ENCODE peak calls at places on chromosomes 3 and 15, in six cellular contexts. G is HepG2, N is GM12892, B is GM12878, T is K562, X is H1. U is an unnamed sample.

GRCh38 chr3:189092547-189092946 is 79.2 kb upstream of the TPRG1 start:
- DNase-seq in B (no peak), X (no peak), N (no peak), G (no peak), T (no peak), U (no peak)

GRCh38 chr3:152656207-152657001 is 178.5 kb upstream of the P2RY1 start:
- DNase-seq in X (no peak), T (peak; percentile 21), N (no peak), G (no peak), B (no peak), U (no peak)

GRCh38 chr3:60633644-60634043 is 617.6 kb downstream of the FHIT start:
- DNase-seq in X (no peak), N (no peak), T (no peak), G (no peak), B (no peak), U (no peak)

GRCh38 chr3:27279153-27279552 is 90.0 kb downstream of the NEK10 start:
- DNase-seq in X (no peak), B (no peak), N (no peak), T (no peak), G (no peak), U (no peak)

GRCh38 chr3:135147657-135148056 is 352.6 kb downstream of the EPHB1 start:
- DNase-seq in G (no peak), N (no peak), B (no peak), T (no peak), X (no peak), U (no peak)

GRCh38 chr3:8223766-8224165 is 277.9 kb upstream of the LMCD1 start:
- DNase-seq in N (no peak), T (no peak), G (no peak), X (no peak), B (no peak), U (no peak)

GRCh38 chr3:185561374-185561943 is 9.1 kb upstream of the LIPH start:
- DNase-seq in T (no peak), B (no peak), G (no peak), N (no peak), X (no peak), U (no peak)

GRCh38 chr3:101900316-101900715 is 51.0 kb downstream of the NFKBIZ start:
- DNase-seq in X (no peak), T (no peak), G (no peak), N (no peak), B (no peak), U (no peak)

GRCh38 chr3:149278911-149279310 is 54.5 kb downstream of the TM4SF18 start:
- DNase-seq in N (no peak), G (no peak), B (no peak), T (no peak), X (no peak), U (no peak)

GRCh38 chr3:108181172-108181571 is 41.1 kb downstream of the IFT57 start:
- DNase-seq in T (no peak), G (no peak), N (no peak), X (no peak), B (no peak), U (no peak)

GRCh38 chr3:69665026-69665739 is 74.1 kb upstream of the MITF start:
- DNase-seq in T (peak; percentile 22), N (no peak), G (no peak), X (no peak), B (no peak), U (no peak)

GRCh38 chr3:17942856-17943255 is 200.4 kb upstream of the TBC1D5 start:
- DNase-seq in T (no peak), G (no peak), B (no peak), N (no peak), X (no peak), U (no peak)

GRCh38 chr3:178063475-178063874 is 472.8 kb upstream of the KCNMB2 start:
- DNase-seq in B (no peak), X (no peak), G (no peak), T (no peak), N (no peak), U (no peak)

GRCh38 chr3:195540031-195540430 is 3.1 kb downstream of the PPP1R2 start:
- DNase-seq in N (no peak), G (no peak), X (no peak), T (no peak), B (no peak), U (no peak)

GRCh38 chr3:105315157-105315556 is 51.6 kb upstream of the ALCAM start:
- DNase-seq in G (no peak), B (no peak), X (no peak), N (no peak), T (no peak), U (no peak)

GRCh38 chr15:22795206-22796063 is 9.0 kb downstream of the NIPA1 start:
- DNase-seq in N (no peak), T (no peak), X (no peak), G (no peak), B (no peak), U (no peak)

GRCh38 chr3:139448104-139448503 is 28.2 kb downstream of the RBP2 start:
- DNase-seq in B (no peak), T (no peak), N (no peak), G (no peak), X (no peak), U (no peak)

GRCh38 chr3:52926556-52926955 is 29.2 kb upstream of the STIMATE start:
- DNase-seq in X (no peak), G (no peak), T (no peak), B (no peak), N (no peak), U (no peak)

GRCh38 chr3:149004622-149005021 is 13.3 kb downstream of the GYG1 start:
- DNase-seq in X (no peak), G (no peak), T (no peak), B (no peak), N (no peak), U (no peak)

DNA sequence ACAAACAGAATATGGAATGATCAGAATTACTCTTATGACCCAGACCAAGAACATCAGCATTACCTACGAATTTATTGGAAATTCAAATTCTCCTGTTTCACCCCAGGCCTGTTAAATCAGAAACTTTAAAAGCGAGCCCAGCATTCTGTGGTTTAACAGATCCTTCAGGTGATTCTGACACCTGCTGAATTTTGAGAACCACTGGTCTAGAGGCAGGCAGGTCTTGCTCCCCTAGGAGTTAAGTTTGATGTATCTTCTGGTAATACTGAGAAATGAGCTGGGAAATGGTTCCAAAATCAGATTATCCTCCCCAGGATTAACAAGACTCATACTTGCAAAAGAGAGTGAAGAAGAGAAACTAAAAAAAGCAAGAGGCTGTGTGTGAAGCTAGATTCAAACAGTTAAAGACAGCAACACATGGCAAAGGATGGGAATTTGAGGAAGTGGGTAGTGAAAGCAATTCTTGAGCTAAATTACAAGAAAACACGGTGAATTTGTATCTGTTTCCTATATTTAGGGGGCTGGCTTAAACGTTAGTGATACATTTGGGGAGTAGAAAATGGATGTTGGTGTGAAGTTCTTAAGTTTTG is 66.0 kb downstream of the FLNB start:
- DNase-seq in B (no peak), N (no peak), G (no peak), X (no peak), T (no peak), U (peak; percentile 10)
- TF ChIP-seq TAF1 in B (no peak), N (no peak), G (no peak), X (no peak), T (no peak), U (no peak)

GRCh38 chr15:63503739-63504246 is 600 bp upstream of the USP3 start:
- DNase-seq in T (peak; percentile 69), X (no peak), G (peak; percentile 71), B (no peak), N (no peak), U (no peak)

GRCh38 chr15:63505842-63506222 is 1.4 kb downstream of the USP3 start:
- DNase-seq in N (no peak), X (no peak), T (no peak), B (no peak), G (no peak), U (no peak)

GRCh38 chr15:63504247-63504978 is at the start of gene USP3:
- DNase-seq in G (peak; percentile 86), X (peak; percentile 72), N (peak; percentile 64), T (peak; percentile 93), B (no peak), U (peak; percentile 53)

GRCh38 chr15:63506537-63507035 is 2.2 kb downstream of the USP3 start:
- DNase-seq in T (no peak), G (peak; percentile 58), X (no peak), B (no peak), N (no peak), U (no peak)

GRCh38 chr15:63504979-63505841 is 817 bp downstream of the USP3 start:
- DNase-seq in B (no peak), X (no peak), T (peak; percentile 44), G (peak; percentile 64), N (no peak), U (no peak)
- TF ChIP-seq POLR2A in B (no peak), X (no peak), T (peak; percentile 53), G (no peak), N (no peak), U (no peak)

DNA sequence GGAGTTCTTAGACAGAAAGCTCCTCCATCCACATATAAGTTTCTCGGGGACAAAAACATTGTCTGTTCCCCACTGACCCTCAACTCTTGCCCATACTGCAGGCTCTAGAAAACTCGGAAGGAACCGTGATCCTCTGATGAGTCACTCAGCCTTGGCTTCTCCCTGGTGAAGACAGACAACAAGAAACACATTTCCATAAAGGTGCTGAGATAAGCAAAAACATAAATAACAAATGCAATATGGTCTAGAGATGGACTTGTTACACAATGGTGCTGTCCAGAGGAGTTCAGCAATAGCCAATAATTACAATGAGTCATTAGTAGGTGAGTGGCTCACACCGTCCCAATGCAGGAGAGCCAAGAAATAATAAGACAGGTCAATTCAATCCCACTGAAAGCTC is 43.7 kb downstream of the MAGI1 start:
- DNase-seq in G (no peak), N (no peak), X (no peak), T (no peak), B (no peak), U (no peak)
- TF ChIP-seq TAF1 in G (no peak), N (no peak), X (no peak), T (no peak), B (no peak), U (no peak)

DNA sequence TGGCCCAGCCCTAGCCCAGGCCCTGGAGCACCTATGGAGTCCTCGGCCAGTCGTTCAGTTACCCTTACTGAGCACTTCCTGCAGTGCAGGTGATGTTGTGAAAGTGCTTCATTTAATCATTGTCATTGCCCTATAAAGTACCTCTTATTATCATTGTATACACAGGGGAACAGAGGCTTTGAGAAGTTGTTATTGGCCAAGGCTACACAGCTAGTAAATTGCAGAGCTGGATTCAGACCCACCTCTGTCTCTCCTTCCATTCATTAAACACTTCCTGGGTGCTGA is 9.8 kb downstream of the RPL32 start:
- DNase-seq in X (no peak), N (no peak), G (no peak), T (no peak), B (no peak), U (no peak)
- TF ChIP-seq POLR2A in X (no peak), N (peak; percentile 11), G (no peak), T (no peak), B (no peak), U (no peak)

GRCh38 chr3:23856286-23856685 is 50.5 kb downstream of the UBE2E1 start:
- DNase-seq in X (no peak), B (no peak), T (no peak), G (no peak), N (no peak), U (no peak)

GRCh38 chr3:23863060-23863459 is 53.7 kb downstream of the NKIRAS1 start:
- DNase-seq in N (no peak), T (no peak), G (no peak), B (no peak), X (no peak), U (no peak)

GRCh38 chr3:23859839-23860382 is 54.2 kb downstream of the UBE2E1 start:
- DNase-seq in X (no peak), N (no peak), G (no peak), B (no peak), T (no peak), U (no peak)

GRCh38 chr3:23861689-23862088 is 55.1 kb downstream of the NKIRAS1 start:
- DNase-seq in X (no peak), G (no peak), B (no peak), T (no peak), N (no peak), U (no peak)

GRCh38 chr3:23859012-23859743 is 53.4 kb downstream of the UBE2E1 start:
- DNase-seq in T (no peak), B (no peak), X (no peak), N (no peak), G (no peak), U (no peak)
- TF ChIP-seq TAF1 in T (no peak), B (no peak), X (no peak), N (no peak), G (no peak), U (no peak)